ENCODE peak calls at places on chromosome 9, in five cellular contexts. O, R, C, W and G are unnamed samples. For H3K4me1, the result is how much of the 10 kb centered on the place peaks cover.

GRCh38 chr9:24828687-24829086 is 283.0 kb upstream of the IZUMO3 start:
- DNase-seq in O (no peak), C (no peak), W (no peak), R (no peak), G (no peak)

GRCh38 chr9:84949969-84950368 is 280.4 kb downstream of the NTRK2 start:
- DNase-seq in O (no peak), R (no peak), C (no peak), W (no peak), G (no peak)

GRCh38 chr9:119092125-119092524 is 277.1 kb downstream of the BRINP1 start:
- DNase-seq in O (no peak), R (no peak), C (no peak), W (no peak), G (no peak)

GRCh38 chr9:130237071-130237470 is 28.5 kb upstream of the HMCN2 start:
- DNase-seq in R (peak), O (no peak), W (peak), C (no peak), G (no peak)

GRCh38 chr9:111039203-111039907 is 1.1 kb upstream of the LPAR1 start:
- DNase-seq in C (no peak), O (no peak), W (no peak), R (no peak), G (no peak)

GRCh38 chr9:78062710-78063109 is 31.1 kb upstream of the GNAQ start:
- DNase-seq in O (no peak), C (no peak), W (no peak), R (no peak), G (no peak)

GRCh38 chr9:129720865-129721545 is 31.8 kb downstream of the PTGES start:
- DNase-seq in W (no peak), O (peak), C (no peak), R (no peak), G (no peak)

GRCh38 chr9:2727966-2728613 is 10.8 kb downstream of the KCNV2 start:
- DNase-seq in W (no peak), R (peak), C (no peak), O (peak), G (no peak)

GRCh38 chr9:17082343-17082742 is 52.5 kb upstream of the CNTLN start:
- DNase-seq in R (peak), C (no peak), W (no peak), O (peak), G (no peak)

GRCh38 chr9:137492464-137493162 is 33.5 kb upstream of the NSMF start:
- DNase-seq in R (no peak), C (no peak), W (no peak), O (peak), G (no peak)

GRCh38 chr9:92770005-92770995 is 5.7 kb upstream of the BICD2 start:
- DNase-seq in O (no peak), C (no peak), R (peak), W (no peak), G (no peak)

GRCh38 chr9:92120138-92120537 is 4.9 kb upstream of the SPTLC1 start:
- DNase-seq in R (no peak), O (no peak), C (no peak), W (no peak), G (no peak)

GRCh38 chr9:2758162-2758950 is 41.0 kb downstream of the KCNV2 start:
- DNase-seq in O (no peak), C (no peak), W (no peak), R (peak), G (no peak)

GRCh38 chr9:122536138-122536537 is 9.0 kb upstream of the OR1N1 start:
- DNase-seq in R (no peak), C (no peak), W (no peak), O (no peak), G (no peak)

GRCh38 chr9:91611582-91611981 is 187.9 kb upstream of the NFIL3 start:
- DNase-seq in W (no peak), C (no peak), R (peak), O (peak), G (no peak)

GRCh38 chr9:28207657-28208056 is 634.4 kb upstream of the C9orf72 start:
- DNase-seq in C (no peak), W (no peak), O (no peak), R (no peak), G (no peak)

GRCh38 chr9:113185271-113185670 is 34.5 kb downstream of the SLC31A2 start:
- DNase-seq in R (peak), W (no peak), O (no peak), C (no peak), G (no peak)

GRCh38 chr9:98329281-98329680 is 73.8 kb upstream of the TBC1D2 start:
- DNase-seq in C (no peak), W (no peak), R (no peak), O (no peak), G (no peak)

GRCh38 chr9:15416880-15417279 is 5.8 kb upstream of the SNAPC3 start:
- DNase-seq in O (peak), C (no peak), W (no peak), R (peak), G (no peak)

GRCh38 chr9:126860757-126861466 is 473 bp downstream of the ZBTB34 start:
- DNase-seq in C (peak), O (no peak), R (peak), W (no peak), G (no peak)

GRCh38 chr9:10050016-10050415 is 562.8 kb downstream of the PTPRD start:
- DNase-seq in R (peak), O (no peak), W (no peak), C (no peak), G (no peak)

GRCh38 chr9:93480262-93480661 is 26.9 kb upstream of the FAM120AOS start:
- DNase-seq in W (no peak), O (no peak), R (no peak), C (no peak), G (no peak)

GRCh38 chr9:110847661-110848060 is 179.1 kb downstream of the MUSK start:
- DNase-seq in C (no peak), W (no peak), R (no peak), O (no peak), G (no peak)

GRCh38 chr9:97362777-97363545 is 48.9 kb upstream of the TDRD7 start:
- DNase-seq in O (no peak), C (no peak), W (no peak), R (no peak), G (no peak)

GRCh38 chr9:136847065-136847826 is 2.0 kb upstream of the PHPT1 start:
- DNase-seq in O (peak), C (peak), W (peak), R (peak), G (no peak)

GRCh38 chr9:89177021-89177400 is 1.6 kb downstream of the SHC3 start:
- DNase-seq in W (no peak), O (no peak), C (no peak), R (peak), G (no peak)

GRCh38 chr9:98022447-98022846 is 34.1 kb upstream of the NANS start:
- DNase-seq in W (peak), O (no peak), R (no peak), C (no peak), G (no peak)

GRCh38 chr9:16196206-16196605 is 643.4 kb downstream of the CCDC171 start:
- DNase-seq in O (no peak), W (no peak), R (no peak), C (no peak), G (no peak)

DNA sequence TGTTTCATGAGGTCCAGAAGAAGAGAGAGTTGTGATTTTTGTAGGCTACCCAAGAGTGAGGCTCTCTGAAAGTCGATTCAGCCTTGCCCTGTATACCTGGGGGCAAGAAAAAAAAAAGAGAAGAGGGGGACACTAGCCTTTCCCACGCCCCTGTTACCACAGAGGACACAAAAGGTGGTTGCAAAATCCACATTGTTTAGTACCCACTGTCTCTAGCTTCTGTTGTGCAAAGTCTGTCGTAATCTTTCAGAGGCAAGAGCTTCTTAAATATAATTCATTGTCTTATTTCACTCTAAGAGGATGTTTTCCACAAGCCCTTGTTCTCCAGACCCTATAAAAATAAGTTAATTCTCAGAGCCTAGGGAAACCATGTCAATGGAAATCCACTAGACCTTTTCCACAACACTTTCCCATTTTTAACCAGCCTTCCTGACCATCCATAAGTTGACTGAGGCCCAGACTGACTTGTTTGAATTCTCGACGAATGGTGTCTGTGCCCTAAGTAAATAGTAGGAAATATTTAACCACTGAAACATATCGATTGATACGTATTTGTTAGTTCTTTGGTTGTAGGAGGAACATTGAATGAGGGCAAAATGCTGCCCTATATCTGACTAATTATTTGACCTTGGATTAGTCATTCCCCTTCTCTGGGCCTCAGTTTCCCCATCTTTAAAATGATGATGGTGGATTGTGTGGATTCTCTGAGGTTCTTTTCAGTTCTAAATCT is 182.7 kb downstream of the PAPPA start:
- DNase-seq in W (no peak), R (peak), C (no peak), O (peak), G (no peak)
- H3K4me1 ChIP-seq in W (under half), R (under half), C (under half), O (half or more), G (under half)

DNA sequence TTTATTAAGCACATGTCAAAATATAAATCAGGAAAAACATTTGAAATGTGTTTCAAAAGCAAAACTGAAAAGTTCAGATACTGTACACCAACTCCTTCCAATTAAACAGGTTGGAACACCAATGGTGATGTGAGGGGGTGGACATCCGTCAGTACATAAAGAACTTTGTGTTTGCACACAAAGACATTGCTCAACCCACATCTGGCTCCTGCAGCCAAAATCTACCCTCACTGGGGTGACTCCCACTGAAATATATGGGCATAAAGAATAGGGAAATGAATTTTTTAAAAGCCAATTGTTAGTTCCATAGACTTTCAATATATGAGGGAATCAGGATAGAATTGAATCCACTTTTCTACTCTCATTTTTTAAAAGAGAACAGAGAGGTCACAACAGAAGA is 63.9 kb downstream of the MEGF9 start:
- DNase-seq in W (no peak), R (no peak), O (peak), C (no peak), G (no peak)
- H3K4me1 ChIP-seq in W (under half), R (under half), O (half or more), C (under half), G (under half)

GRCh38 chr9:82726404-82727276 is 336.3 kb downstream of the RASEF start:
- DNase-seq in C (no peak), R (no peak), W (no peak), O (no peak), G (no peak)

GRCh38 chr9:82721596-82721995 is 341.3 kb downstream of the RASEF start:
- DNase-seq in C (no peak), O (no peak), W (no peak), R (peak), G (no peak)

GRCh38 chr9:82720515-82720914 is 342.4 kb downstream of the RASEF start:
- DNase-seq in C (no peak), R (no peak), W (no peak), O (no peak), G (no peak)

GRCh38 chr9:82722051-82722450 is 340.9 kb downstream of the RASEF start:
- DNase-seq in O (no peak), C (no peak), W (no peak), R (no peak), G (no peak)

DNA sequence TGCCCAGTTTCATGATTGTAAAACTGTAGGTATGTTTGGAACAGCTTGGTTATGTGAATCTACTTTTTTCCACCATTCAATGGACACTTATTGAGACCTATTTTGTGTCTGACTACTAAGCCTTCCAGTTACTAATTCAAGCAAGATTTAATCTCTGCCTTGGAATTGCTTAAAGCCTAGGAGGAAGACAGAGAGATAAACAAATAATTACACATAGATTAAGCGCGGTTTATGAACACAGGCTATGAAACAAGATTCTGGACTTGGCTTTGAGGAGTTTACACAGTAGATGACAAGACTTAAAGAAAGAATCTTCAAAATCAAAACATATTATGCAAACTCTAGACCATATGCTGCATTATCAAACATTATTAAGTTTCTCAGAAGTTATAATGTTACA is 340.4 kb downstream of the RASEF start:
- DNase-seq in W (no peak), R (peak), O (no peak), C (no peak), G (no peak)
- H3K4me1 ChIP-seq in W (under half), R (under half), O (under half), C (under half), G (under half)

DNA sequence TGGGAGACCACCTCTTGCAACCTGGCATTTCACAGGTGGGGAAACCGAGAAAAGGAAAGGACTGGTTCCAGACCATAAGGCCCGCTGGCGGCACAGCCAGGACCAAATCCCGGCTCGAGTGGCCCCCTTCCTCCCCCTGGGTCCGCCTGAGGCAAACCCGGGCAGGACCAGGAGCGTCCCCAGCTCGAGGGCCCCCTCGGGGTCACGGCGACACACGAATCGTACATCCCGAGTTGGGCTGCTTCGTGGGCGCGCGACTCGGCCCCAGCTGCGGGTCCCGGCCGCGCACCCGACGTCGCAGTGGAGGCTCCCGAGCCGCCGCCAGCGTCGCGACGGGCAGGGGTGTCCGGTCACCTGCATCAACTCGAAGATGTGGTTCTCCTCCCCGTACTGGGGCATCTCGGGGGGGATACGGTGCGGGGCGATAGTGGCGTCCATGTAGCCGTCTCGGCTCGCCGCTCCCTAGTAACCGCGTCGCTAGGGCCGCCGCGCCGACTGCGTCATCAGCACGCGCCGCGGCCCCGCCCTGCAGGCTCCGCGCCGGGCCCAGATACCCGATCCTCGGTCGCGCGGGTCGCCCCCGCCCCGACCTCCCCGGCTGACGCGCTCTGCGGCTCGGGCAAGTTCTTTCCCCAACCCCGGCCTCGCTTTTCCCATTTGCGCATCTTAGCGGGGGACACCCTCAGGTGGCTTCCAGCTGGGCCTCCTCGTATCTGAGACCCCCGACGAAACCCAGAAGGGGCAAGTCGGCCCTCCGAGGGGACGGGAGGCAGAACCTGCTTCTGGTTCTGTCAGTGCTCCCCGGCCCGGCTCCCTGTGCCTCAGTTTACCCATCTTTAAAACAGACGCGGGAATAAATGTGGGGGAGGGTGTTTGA is at the start of gene AK8:
- DNase-seq in W (peak), C (peak), O (peak), R (peak), G (peak)
- H3K4me1 ChIP-seq in W (under half), C (under half), O (under half), R (under half), G (under half)

DNA sequence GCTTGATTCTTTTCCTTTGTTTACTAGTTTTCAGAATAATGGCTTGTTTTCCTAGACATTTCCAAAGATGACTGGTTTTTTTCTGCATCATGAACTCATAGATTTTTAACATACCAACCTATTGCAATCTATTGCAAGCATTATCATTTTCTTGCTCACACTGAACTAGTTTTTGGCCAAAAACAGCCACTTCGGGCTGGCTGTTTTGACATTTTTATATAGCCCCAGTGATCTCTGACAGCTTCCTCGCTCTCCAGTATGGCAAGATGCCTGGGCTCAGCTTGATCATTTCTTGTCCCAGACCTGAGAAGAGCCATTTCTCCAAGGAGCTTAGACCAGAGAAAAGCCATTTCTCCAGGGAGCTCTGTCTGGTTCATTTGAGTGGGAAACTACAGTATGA is 94.3 kb upstream of the MAMDC2 start:
- DNase-seq in W (no peak), O (no peak), C (no peak), R (peak), G (no peak)
- H3K4me1 ChIP-seq in W (half or more), O (under half), C (under half), R (under half), G (under half)

GRCh38 chr9:22047596-22047995 is 38.5 kb upstream of the CDKN2B start:
- DNase-seq in O (no peak), R (no peak), W (no peak), C (no peak), G (no peak)

GRCh38 chr9:22045423-22045822 is 36.3 kb upstream of the CDKN2B start:
- DNase-seq in C (no peak), O (no peak), R (no peak), W (no peak), G (no peak)

GRCh38 chr9:22043928-22044327 is 34.8 kb upstream of the CDKN2B start:
- DNase-seq in C (no peak), W (no peak), O (no peak), R (no peak), G (no peak)

GRCh38 chr9:22044583-22044982 is 35.5 kb upstream of the CDKN2B start:
- DNase-seq in W (no peak), C (no peak), O (no peak), R (peak), G (no peak)

DNA sequence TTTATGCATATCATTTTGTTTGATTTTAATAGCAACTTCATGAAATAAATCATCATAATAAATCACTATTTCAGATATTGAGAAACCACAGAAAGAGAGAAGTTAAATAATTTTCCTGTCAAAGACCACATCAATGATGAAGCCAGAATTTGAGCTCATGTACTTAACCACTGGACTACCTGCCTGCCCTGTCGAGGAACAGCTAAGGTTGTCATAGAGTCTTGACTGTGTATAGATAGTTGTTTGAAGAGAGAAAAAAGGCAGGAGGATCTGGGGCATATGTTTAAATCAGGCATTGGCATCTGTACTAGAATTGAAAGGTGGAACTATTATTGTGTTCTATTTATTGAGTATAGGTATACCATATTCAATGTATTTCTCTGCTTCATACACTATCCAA is 37.1 kb upstream of the CDKN2B start:
- DNase-seq in O (no peak), C (no peak), R (no peak), W (no peak), G (no peak)
- H3K4me1 ChIP-seq in O (under half), C (under half), R (under half), W (under half), G (under half)

GRCh38 chr9:128629852-128630545 is 26.6 kb downstream of the DYNC2I2 start:
- DNase-seq in C (peak), R (no peak), O (no peak), W (no peak), G (no peak)

GRCh38 chr9:128627127-128627715 is 29.4 kb downstream of the DYNC2I2 start:
- DNase-seq in O (no peak), R (no peak), C (peak), W (no peak), G (no peak)

GRCh38 chr9:128629136-128629535 is 27.5 kb downstream of the DYNC2I2 start:
- DNase-seq in O (no peak), C (peak), R (no peak), W (no peak), G (no peak)

GRCh38 chr9:128627906-128628305 is 28.7 kb downstream of the DYNC2I2 start:
- DNase-seq in C (peak), W (no peak), O (no peak), R (no peak), G (no peak)

GRCh38 chr9:128628471-128629048 is 28.1 kb downstream of the DYNC2I2 start:
- DNase-seq in W (peak), O (no peak), C (peak), R (no peak), G (peak)
- H3K4me1 ChIP-seq in W (under half), O (under half), C (under half), R (under half), G (under half)

GRCh38 chr9:128121466-128121810 is 6.1 kb downstream of the PTGES2 start:
- DNase-seq in R (no peak), W (no peak), C (no peak), O (no peak), G (no peak)
- H3K4me1 ChIP-seq in R (under half), W (under half), C (under half), O (under half), G (under half)

GRCh38 chr9:124385623-124386022 is 29.6 kb downstream of the PSMB7 start:
- DNase-seq in C (no peak), O (no peak), W (no peak), R (no peak), G (no peak)
- H3K4me1 ChIP-seq in C (under half), O (half or more), W (under half), R (under half), G (under half)

GRCh38 chr9:134321957-134322741 is 4.1 kb upstream of the RXRA start:
- DNase-seq in W (no peak), O (no peak), C (peak), R (no peak), G (no peak)
- H3K4me1 ChIP-seq in W (under half), O (under half), C (under half), R (under half), G (under half)